ENCODE peak calls at places on chromosomes 1 and 21, in seven cellular contexts. L is endothelial cell of umbilical vein, Z is H1, F is A549, S is HCT116, P is K562, U is GM12878. K is an unnamed sample.

GRCh38 chr1:3450983-3451382 is 3.5 kb upstream of the ARHGEF16 start:
- DNase-seq in Z (no peak), P (no peak), U (no peak), F (no peak), L (no peak), S (no peak), K (no peak)

GRCh38 chr1:167171286-167171929 is 49.3 kb upstream of the POU2F1 start:
- DNase-seq in Z (no peak), L (no peak), S (no peak), U (no peak), P (no peak), F (no peak), K (no peak)

GRCh38 chr1:205441716-205442050 is 14.2 kb downstream of the BLACAT1 start:
- DNase-seq in L (no peak), U (no peak), Z (no peak), F (no peak), P (no peak), S (no peak), K (no peak)

GRCh38 chr1:230907472-230908205 is 39.3 kb upstream of the C1orf198 start:
- DNase-seq in P (no peak), U (no peak), F (no peak), L (no peak), Z (no peak), S (no peak), K (no peak)

GRCh38 chr21:36859744-36860501 is 106.5 kb downstream of the HLCS start:
- DNase-seq in Z (peak; percentile 83), P (peak; percentile 96), S (no peak), U (no peak), L (peak; percentile 58), F (peak; percentile 63), K (peak; percentile 90)

GRCh38 chr1:203512830-203513578 is 19.1 kb downstream of the OPTC start:
- DNase-seq in S (peak; percentile 75), F (peak; percentile 93), L (peak; percentile 85), Z (peak; percentile 49), U (no peak), P (no peak), K (peak; percentile 68)

GRCh38 chr1:2977886-2978611 is 43.2 kb upstream of the ACTRT2 start:
- DNase-seq in U (no peak), P (no peak), F (no peak), Z (no peak), S (no peak), L (no peak), K (no peak)

GRCh38 chr1:50976111-50976889 is 6.3 kb downstream of the CDKN2C start:
- DNase-seq in U (no peak), S (no peak), F (no peak), P (peak; percentile 61), L (no peak), Z (peak; percentile 55), K (no peak)

GRCh38 chr1:153566414-153567371 is 1.0 kb upstream of the S100A2 start:
- DNase-seq in Z (peak; percentile 76), U (peak; percentile 37), P (peak; percentile 94), L (peak; percentile 96), S (peak; percentile 96), F (peak; percentile 99), K (peak; percentile 97)

GRCh38 chr1:204076891-204077290 is 4.0 kb downstream of the SOX13 start:
- DNase-seq in Z (no peak), L (no peak), F (no peak), P (no peak), U (no peak), S (no peak), K (no peak)

GRCh38 chr21:25342811-25343210 is 264.5 kb downstream of the MRPL39 start:
- DNase-seq in Z (no peak), P (no peak), S (no peak), F (no peak), U (no peak), L (no peak), K (no peak)

GRCh38 chr1:208107817-208108608 is 136.2 kb downstream of the PLXNA2 start:
- DNase-seq in S (no peak), Z (no peak), P (no peak), U (no peak), L (peak; percentile 49), F (no peak), K (no peak)

GRCh38 chr21:36635991-36636390 is 62.9 kb upstream of the SIM2 start:
- DNase-seq in L (no peak), F (no peak), Z (no peak), U (no peak), P (no peak), S (no peak), K (no peak)

GRCh38 chr21:30710499-30710898 is 8.1 kb downstream of the KRTAP21-3 start:
- DNase-seq in F (no peak), L (no peak), Z (no peak), S (no peak), P (no peak), U (no peak), K (no peak)

GRCh38 chr1:240816472-240816871 is 204.5 kb upstream of the GREM2 start:
- DNase-seq in Z (no peak), S (no peak), L (no peak), U (no peak), P (no peak), F (no peak), K (no peak)

GRCh38 chr1:55699151-55699695 is 484.1 kb upstream of the USP24 start:
- DNase-seq in L (peak; percentile 20), S (no peak), P (no peak), F (no peak), U (no peak), Z (no peak), K (no peak)

GRCh38 chr1:38546630-38547029 is 312.9 kb downstream of the RRAGC start:
- DNase-seq in Z (no peak), U (no peak), L (no peak), F (no peak), S (no peak), P (no peak), K (no peak)

GRCh38 chr1:168180148-168180524 is 1.4 kb downstream of the TIPRL start:
- DNase-seq in L (no peak), U (no peak), Z (no peak), S (no peak), F (peak; percentile 21), P (no peak), K (peak; percentile 11)

GRCh38 chr1:168179411-168180147 is 817 bp downstream of the TIPRL start:
- DNase-seq in F (peak; percentile 26), L (no peak), P (peak; percentile 50), Z (no peak), S (no peak), U (no peak), K (peak; percentile 20)

GRCh38 chr1:168178227-168178637 is 530 bp upstream of the TIPRL start:
- DNase-seq in S (no peak), F (no peak), L (no peak), U (no peak), Z (no peak), P (no peak), K (no peak)

GRCh38 chr1:168178638-168179410 is at the start of gene TIPRL:
- DNase-seq in F (peak; percentile 91), Z (peak; percentile 96), L (peak; percentile 99), U (peak; percentile 89), P (peak; percentile 95), S (peak; percentile 98), K (peak; percentile 96)
- TF ChIP-seq POLR2A in F (peak; percentile 72), Z (no peak), L (peak; percentile 89), U (peak; percentile 90), P (peak; percentile 96), S (no peak), K (peak; percentile 57)

DNA sequence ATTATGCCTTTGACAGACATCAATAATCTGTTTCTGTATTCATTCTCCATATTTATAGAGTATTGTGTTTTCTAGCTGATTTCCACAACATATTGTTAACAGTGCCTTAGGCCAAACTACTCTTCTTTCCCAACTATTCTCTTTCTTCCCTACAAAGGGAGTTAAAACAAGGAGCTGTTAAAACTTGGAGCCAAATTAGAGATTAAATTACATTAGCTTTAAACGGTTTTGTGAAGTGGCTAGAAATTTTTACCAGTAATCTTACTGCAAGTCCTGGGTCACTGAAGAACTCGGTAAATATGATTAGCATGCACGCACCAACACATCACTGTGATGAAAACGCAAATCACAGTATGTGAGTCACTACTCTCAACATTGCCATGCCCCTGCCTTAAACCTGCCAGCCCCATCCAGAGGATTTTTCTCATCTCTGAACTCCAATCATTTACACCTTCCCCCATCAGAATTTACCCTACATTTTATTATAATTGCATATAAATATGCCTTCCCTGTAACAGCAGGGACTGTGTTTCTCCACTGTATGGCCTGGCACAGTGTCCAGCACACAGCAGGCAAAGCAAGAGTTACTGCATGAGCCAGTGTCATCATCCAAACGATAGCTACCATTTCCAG is 1.5 kb upstream of the PRDX6 start:
- DNase-seq in L (peak; percentile 27), F (no peak), U (no peak), S (no peak), P (no peak), Z (no peak), K (peak; percentile 19)
- H3K4me3 ChIP-seq in L (peak overlapping the region; percentile 8), F (peak overlapping the region; percentile 81), U (peak overlapping the region; percentile 78), S (peak overlapping the region; percentile 77), P (peak overlapping the region; percentile 70), Z (peak overlapping the region; percentile 7), K (peak overlapping the region; percentile 61)

GRCh38 chr21:28699186-28699585 is 293.5 kb downstream of the LTN1 start:
- DNase-seq in U (no peak), S (no peak), L (no peak), Z (no peak), P (no peak), F (no peak), K (no peak)

GRCh38 chr21:28704746-28705145 is 287.9 kb downstream of the LTN1 start:
- DNase-seq in L (no peak), S (no peak), Z (no peak), F (no peak), U (no peak), P (no peak), K (no peak)

GRCh38 chr21:28705616-28706015 is 287.1 kb downstream of the LTN1 start:
- DNase-seq in S (no peak), P (no peak), L (no peak), F (no peak), Z (no peak), U (no peak), K (no peak)

GRCh38 chr21:28699591-28700259 is 293.0 kb downstream of the LTN1 start:
- DNase-seq in U (no peak), F (no peak), P (no peak), L (no peak), S (no peak), Z (no peak), K (no peak)
- TF ChIP-seq MAX in U (no peak), F (no peak), P (no peak), L (no peak), S (no peak), Z (no peak), K (no peak)

DNA sequence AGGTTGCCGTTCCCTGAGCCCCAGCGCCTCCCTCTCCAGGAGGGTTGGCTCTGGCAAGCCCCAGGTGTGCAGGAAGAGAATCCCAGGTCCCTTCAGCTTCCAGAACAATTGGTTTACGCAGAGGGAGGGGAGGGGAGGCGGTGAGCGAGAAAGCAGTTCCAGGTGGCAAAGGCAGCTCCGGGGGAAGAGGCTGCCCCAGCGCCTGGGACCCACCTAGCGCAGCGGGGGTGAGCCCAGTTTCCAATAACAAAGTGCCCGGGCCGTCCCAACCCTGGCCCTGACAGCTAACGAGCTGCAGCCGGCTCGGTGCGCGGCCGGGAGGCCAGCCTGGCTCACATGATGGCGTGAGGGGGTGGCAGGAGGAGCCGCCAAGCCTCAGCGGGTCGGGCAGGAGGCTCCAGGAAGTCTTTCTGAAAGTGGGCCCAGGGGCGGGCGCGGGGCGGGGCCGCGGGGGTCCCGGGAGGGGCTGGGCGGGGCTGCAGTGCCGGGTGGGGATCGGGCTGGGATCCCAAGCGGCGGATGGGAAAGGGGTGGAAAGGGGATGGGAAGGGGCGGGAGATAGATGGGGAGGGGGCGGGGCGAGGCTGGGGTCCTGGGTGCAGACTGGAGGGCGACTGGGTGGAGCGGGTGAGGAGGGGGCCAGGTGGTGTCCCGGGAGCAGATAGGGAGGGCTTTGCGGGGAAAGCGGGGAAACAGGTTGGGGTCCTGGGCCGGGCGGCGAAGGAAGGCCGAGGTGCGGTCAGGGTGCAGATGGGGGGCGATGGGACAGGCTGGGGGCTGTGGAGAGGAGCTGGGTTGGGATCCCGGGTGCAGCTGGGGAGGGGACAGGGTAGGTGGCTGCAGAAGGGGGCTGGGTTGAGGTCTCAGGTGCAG is 22.8 kb downstream of the DHRS3 start:
- DNase-seq in L (peak; percentile 41), S (no peak), P (no peak), F (peak; percentile 69), Z (peak; percentile 82), U (no peak), K (no peak)
- TF ChIP-seq POLR2A in L (no peak), S (no peak), P (no peak), F (no peak), Z (no peak), U (no peak), K (no peak)